ENCODE peak calls at places on chromosomes 16 and 17, in ten cellular contexts. T is NCI-H1105 treated with DMSO at 0.1 percent for 48 hours; O is CD8-positive, alpha-beta T cell; V is CD4-positive, alpha-beta T cell; B is activated CD4-positive, alpha-beta T cell treated with anti-CD3 and anti-CD28 coated beads, Interleukin-2, amount 50 U/mL, for 48 hours; K is aorta; G is GM23248; U is retinal pigment epithelial cell; C is T-helper 1 cell; A is stimulated activated CD8-positive, alpha-beta memory T cell treated with anti-CD3 and anti-CD28 coated beads, Interleukin-7, amount 100 ng/mL, for 1 hour. J is an unnamed sample.

GRCh38 chr16:68286153-68287074 is 22.1 kb downstream of the SLC7A6 start:
- DNase-seq in T (no peak), O (no peak), V (no peak), B (no peak), K (no peak), G (no peak), U (no peak), C (no peak), A (no peak), J (no peak)

GRCh38 chr16:85176541-85177447 is 64.5 kb upstream of the CIBAR2 start:
- DNase-seq in T (no peak), O (no peak), V (no peak), B (no peak), K (no peak), G (peak), U (no peak), C (no peak), A (no peak), J (no peak)

GRCh38 chr16:2236362-2237075 is at the start of gene DNASE1L2:
- DNase-seq in T (no peak), O (no peak), V (no peak), B (no peak), K (peak), G (peak), U (no peak), C (no peak), A (no peak), J (no peak)

GRCh38 chr16:1043831-1044514 is 28.6 kb upstream of the SSTR5 start:
- DNase-seq in T (no peak), O (no peak), V (no peak), B (no peak), K (no peak), G (peak), U (no peak), C (no peak), A (no peak), J (no peak)

GRCh38 chr16:72995151-72995881 is 52.6 kb downstream of the ZFHX3 start:
- DNase-seq in T (no peak), O (no peak), V (no peak), B (peak), K (no peak), G (no peak), U (no peak), C (no peak), A (no peak), J (no peak)

GRCh38 chr17:74842599-74843351 is 16.9 kb downstream of the GRIN2C start:
- DNase-seq in T (peak), O (no peak), V (no peak), B (peak), K (peak), G (peak), U (no peak), C (no peak), A (no peak), J (peak)

GRCh38 chr17:69047368-69048263 is 13.1 kb downstream of the ABCA9 start:
- DNase-seq in T (no peak), O (no peak), V (no peak), B (no peak), K (peak), G (peak), U (peak), C (no peak), A (no peak), J (peak)

GRCh38 chr17:74769856-74770497 is 6.2 kb downstream of the NAT9 start:
- DNase-seq in T (no peak), O (no peak), V (no peak), B (no peak), K (peak), G (no peak), U (no peak), C (no peak), A (no peak), J (no peak)

GRCh38 chr16:89102035-89102776 is 8.6 kb downstream of the ACSF3 start:
- DNase-seq in T (no peak), O (no peak), V (no peak), B (no peak), K (peak), G (no peak), U (no peak), C (no peak), A (no peak), J (no peak)

J was measured in cardiac fibroblast.